ENCODE peak calls at places on chromosome 9, in five cellular contexts. One of them, this sample, is unnamed.

GRCh38 chr9:34059954-34060353 is 11.3 kb upstream of the UBAP2 start:
- DNase-seq in H54: no peak
- DNase-seq in ovary: no peak
- DNase-seq in erythroblast: no peak
- DNase-seq in GM12892: no peak
- DNase-seq in this sample: no peak

GRCh38 chr9:131173995-131174394 is 48.6 kb downstream of the NUP214 start:
- DNase-seq in H54: no peak
- DNase-seq in ovary: no peak
- DNase-seq in erythroblast: no peak
- DNase-seq in GM12892: no peak
- DNase-seq in this sample: no peak

GRCh38 chr9:109953813-109954489 is 174.0 kb downstream of the PALM2AKAP2 start:
- DNase-seq in H54: no peak
- DNase-seq in ovary: no peak
- DNase-seq in erythroblast: no peak
- DNase-seq in GM12892: no peak
- DNase-seq in this sample: no peak

GRCh38 chr9:127903557-127904475 is 4.4 kb upstream of the ST6GALNAC6 start:
- DNase-seq in H54: no peak
- DNase-seq in ovary: peak
- DNase-seq in erythroblast: peak
- DNase-seq in GM12892: no peak
- DNase-seq in this sample: no peak

GRCh38 chr9:92119581-92119980 is 4.4 kb upstream of the SPTLC1 start:
- DNase-seq in H54: no peak
- DNase-seq in ovary: no peak
- DNase-seq in erythroblast: no peak
- DNase-seq in GM12892: no peak
- DNase-seq in this sample: no peak

GRCh38 chr9:84542554-84542953 is 127.0 kb upstream of the NTRK2 start:
- DNase-seq in H54: no peak
- DNase-seq in ovary: no peak
- DNase-seq in erythroblast: peak
- DNase-seq in GM12892: no peak
- DNase-seq in this sample: peak

GRCh38 chr9:91423785-91424402 is at the start of gene NFIL3:
- DNase-seq in H54: peak
- DNase-seq in ovary: peak
- DNase-seq in erythroblast: peak
- DNase-seq in GM12892: peak
- DNase-seq in this sample: no peak

GRCh38 chr9:1057910-1058309 is 7.8 kb downstream of the DMRT2 start:
- DNase-seq in H54: no peak
- DNase-seq in ovary: no peak
- DNase-seq in erythroblast: no peak
- DNase-seq in GM12892: no peak
- DNase-seq in this sample: no peak

GRCh38 chr9:69204869-69205268 is 30.8 kb downstream of the TJP2 start:
- DNase-seq in H54: no peak
- DNase-seq in ovary: no peak
- DNase-seq in erythroblast: peak
- DNase-seq in GM12892: no peak
- DNase-seq in this sample: no peak

GRCh38 chr9:99180662-99181061 is 41.1 kb downstream of the ALG2 start:
- DNase-seq in H54: no peak
- DNase-seq in ovary: no peak
- DNase-seq in erythroblast: no peak
- DNase-seq in GM12892: no peak
- DNase-seq in this sample: no peak

GRCh38 chr9:132114102-132114707 is 34.5 kb upstream of the MED27 start:
- DNase-seq in H54: peak
- DNase-seq in ovary: peak
- DNase-seq in erythroblast: peak
- DNase-seq in GM12892: no peak
- DNase-seq in this sample: no peak

GRCh38 chr9:82560457-82560904 is 502.5 kb downstream of the RASEF start:
- DNase-seq in H54: no peak
- DNase-seq in ovary: no peak
- DNase-seq in erythroblast: no peak
- DNase-seq in GM12892: no peak
- DNase-seq in this sample: no peak

GRCh38 chr9:98191210-98191609 is 1.2 kb downstream of the CORO2A start:
- DNase-seq in H54: no peak
- DNase-seq in ovary: no peak
- DNase-seq in erythroblast: no peak
- DNase-seq in GM12892: no peak
- DNase-seq in this sample: no peak

GRCh38 chr9:126516936-126517750 is 96.6 kb upstream of the LMX1B start:
- DNase-seq in H54: peak
- DNase-seq in ovary: peak
- DNase-seq in erythroblast: no peak
- DNase-seq in GM12892: no peak
- DNase-seq in this sample: peak

GRCh38 chr9:108297025-108297424 is 558.8 kb downstream of the ACTL7B start:
- DNase-seq in H54: no peak
- DNase-seq in ovary: no peak
- DNase-seq in erythroblast: no peak
- DNase-seq in GM12892: no peak
- DNase-seq in this sample: no peak

GRCh38 chr9:76887003-76887821 is 18.7 kb downstream of the PRUNE2 start:
- DNase-seq in H54: no peak
- DNase-seq in ovary: no peak
- DNase-seq in erythroblast: no peak
- DNase-seq in GM12892: no peak
- DNase-seq in this sample: no peak

GRCh38 chr9:110143969-110144545 is 63.9 kb downstream of the C9orf152 start:
- DNase-seq in H54: no peak
- DNase-seq in ovary: no peak
- DNase-seq in erythroblast: no peak
- DNase-seq in GM12892: peak
- DNase-seq in this sample: no peak

GRCh38 chr9:120985759-120986353 is 59.3 kb upstream of the TRAF1 start:
- DNase-seq in H54: peak
- DNase-seq in ovary: no peak
- DNase-seq in erythroblast: peak
- DNase-seq in GM12892: no peak
- DNase-seq in this sample: peak

GRCh38 chr9:124309665-124310064 is 51.9 kb downstream of the NEK6 start:
- DNase-seq in H54: peak
- DNase-seq in ovary: no peak
- DNase-seq in erythroblast: no peak
- DNase-seq in GM12892: no peak
- DNase-seq in this sample: peak

GRCh38 chr9:89533396-89534187 is 35.7 kb upstream of the SEMA4D start:
- DNase-seq in H54: no peak
- DNase-seq in ovary: no peak
- DNase-seq in erythroblast: no peak
- DNase-seq in GM12892: no peak
- DNase-seq in this sample: no peak

GRCh38 chr9:81798606-81799005 is 109.3 kb upstream of the TLE1 start:
- DNase-seq in H54: no peak
- DNase-seq in ovary: no peak
- DNase-seq in erythroblast: no peak
- DNase-seq in GM12892: no peak
- DNase-seq in this sample: no peak

GRCh38 chr9:129733632-129733953 is 19.2 kb downstream of the PTGES start:
- DNase-seq in H54: no peak
- DNase-seq in ovary: no peak
- DNase-seq in erythroblast: no peak
- DNase-seq in GM12892: no peak
- DNase-seq in this sample: no peak

GRCh38 chr9:88266416-88266815 is 121.8 kb upstream of the SPIN1 start:
- DNase-seq in H54: no peak
- DNase-seq in ovary: no peak
- DNase-seq in erythroblast: no peak
- DNase-seq in GM12892: no peak
- DNase-seq in this sample: no peak

GRCh38 chr9:93532121-93532520 is 44.3 kb upstream of the PHF2 start:
- DNase-seq in H54: no peak
- DNase-seq in ovary: no peak
- DNase-seq in erythroblast: no peak
- DNase-seq in GM12892: no peak
- DNase-seq in this sample: no peak

GRCh38 chr9:110040788-110041187 is 167.2 kb downstream of the C9orf152 start:
- DNase-seq in H54: no peak
- DNase-seq in ovary: no peak
- DNase-seq in erythroblast: no peak
- DNase-seq in GM12892: no peak
- DNase-seq in this sample: no peak

GRCh38 chr9:133035669-133036068 is 4.9 kb downstream of the GTF3C5 start:
- DNase-seq in H54: no peak
- DNase-seq in ovary: no peak
- DNase-seq in erythroblast: no peak
- DNase-seq in GM12892: no peak
- DNase-seq in this sample: no peak

GRCh38 chr9:84266087-84266561 is 74.4 kb downstream of the SLC28A3 start:
- DNase-seq in H54: no peak
- DNase-seq in ovary: no peak
- DNase-seq in erythroblast: no peak
- DNase-seq in GM12892: no peak
- DNase-seq in this sample: no peak

GRCh38 chr9:74770508-74771261 is 117.0 kb downstream of the TRPM6 start:
- DNase-seq in H54: peak
- DNase-seq in ovary: no peak
- DNase-seq in erythroblast: peak
- DNase-seq in GM12892: peak
- DNase-seq in this sample: peak

DNA sequence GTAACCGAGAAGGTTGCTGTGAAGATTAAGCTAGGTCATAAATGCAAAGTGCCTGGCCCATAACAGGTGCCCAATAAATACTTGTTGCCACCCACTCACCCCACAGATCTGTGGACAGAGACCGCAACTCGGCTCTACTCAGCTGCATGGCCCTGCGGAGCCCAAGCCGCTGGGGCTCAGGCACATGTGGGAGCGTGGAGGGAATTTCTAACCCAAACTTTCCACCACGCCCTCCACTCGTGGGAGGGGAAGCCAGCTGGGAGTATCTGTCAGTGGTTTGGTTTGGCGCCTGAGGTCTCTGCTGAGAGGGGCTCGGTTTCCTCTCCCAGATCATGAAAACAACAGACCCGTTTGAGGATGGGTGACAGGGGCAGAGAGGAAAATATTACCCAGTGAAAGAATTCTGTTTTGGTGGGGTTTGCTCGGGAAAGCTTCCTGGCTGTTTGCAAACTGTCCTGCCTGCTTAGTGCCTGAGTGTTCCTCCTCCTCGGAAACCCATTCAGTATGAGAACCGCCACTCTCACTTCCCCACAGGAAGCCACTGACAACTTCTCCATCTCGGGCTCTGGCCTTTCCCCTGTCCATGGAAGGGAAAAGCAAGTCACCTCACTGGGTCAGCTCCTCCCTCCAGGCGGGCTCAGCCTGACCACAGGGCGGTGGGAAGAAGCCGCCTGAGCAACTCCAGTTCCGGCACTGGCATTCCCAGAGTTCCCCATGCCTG is 60.1 kb downstream of the RGS3 start:
- DNase-seq in H54: no peak
- DNase-seq in ovary: peak
- DNase-seq in erythroblast: no peak
- DNase-seq in GM12892: peak
- DNase-seq in this sample: no peak
- TF ChIP-seq POLR2A in H54: no peak
- TF ChIP-seq POLR2A in ovary: no peak
- TF ChIP-seq POLR2A in erythroblast: no peak
- TF ChIP-seq POLR2A in GM12892: no peak
- TF ChIP-seq POLR2A in this sample: no peak

GRCh38 chr9:33044162-33044673 is 19.1 kb downstream of the DNAJA1 start:
- DNase-seq in H54: peak
- DNase-seq in ovary: peak
- DNase-seq in erythroblast: peak
- DNase-seq in GM12892: peak
- DNase-seq in this sample: no peak
- TF ChIP-seq POLR2A in H54: peak
- TF ChIP-seq POLR2A in ovary: peak
- TF ChIP-seq POLR2A in erythroblast: peak
- TF ChIP-seq POLR2A in GM12892: peak
- TF ChIP-seq POLR2A in this sample: no peak

DNA sequence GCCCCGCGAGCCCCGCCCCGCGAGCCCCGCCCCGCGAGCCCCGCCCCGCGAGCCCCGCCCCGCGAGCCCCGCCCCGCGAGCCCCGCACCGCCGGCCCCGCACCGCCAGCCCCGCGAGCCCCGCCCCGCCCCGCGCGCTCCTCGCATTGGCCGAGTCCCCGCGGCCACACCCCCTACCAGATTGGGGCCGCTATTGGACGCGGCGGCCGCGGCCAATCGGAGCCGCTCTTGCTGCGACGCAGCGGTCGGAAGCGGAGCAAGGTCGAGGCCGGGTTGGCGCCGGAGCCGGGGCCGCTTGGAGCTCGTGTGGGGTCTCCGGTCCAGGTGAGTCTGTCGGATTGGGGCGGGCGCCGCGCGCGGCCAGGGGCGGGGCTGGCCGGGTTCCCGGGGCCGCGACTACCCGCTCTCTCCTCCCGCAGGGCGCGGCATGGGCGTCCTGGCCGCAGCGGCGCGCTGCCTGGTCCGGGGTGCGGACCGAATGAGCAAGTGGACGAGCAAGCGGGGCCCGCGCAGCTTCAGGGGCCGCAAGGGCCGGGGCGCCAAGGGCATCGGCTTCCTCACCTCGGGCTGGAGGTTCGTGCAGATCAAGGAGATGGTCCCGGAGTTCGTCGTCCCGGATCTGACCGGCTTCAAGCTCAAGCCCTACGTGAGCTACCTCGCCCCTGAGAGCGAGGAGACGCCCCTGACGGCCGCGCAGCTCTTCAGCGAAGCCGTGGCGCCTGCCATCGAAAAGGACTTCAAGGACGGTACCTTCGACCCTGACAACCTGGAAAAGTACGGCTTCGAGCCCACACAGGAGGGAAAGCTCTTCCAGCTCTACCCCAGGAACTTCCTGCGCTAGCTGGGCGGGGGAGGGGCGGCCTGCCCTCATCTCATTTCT is at the start of gene MRPL41:
- DNase-seq in H54: peak
- DNase-seq in ovary: peak
- DNase-seq in erythroblast: peak
- DNase-seq in GM12892: peak
- DNase-seq in this sample: peak
- TF ChIP-seq POLR2A in H54: peak
- TF ChIP-seq POLR2A in ovary: peak
- TF ChIP-seq POLR2A in erythroblast: peak
- TF ChIP-seq POLR2A in GM12892: peak
- TF ChIP-seq POLR2A in this sample: peak

DNA sequence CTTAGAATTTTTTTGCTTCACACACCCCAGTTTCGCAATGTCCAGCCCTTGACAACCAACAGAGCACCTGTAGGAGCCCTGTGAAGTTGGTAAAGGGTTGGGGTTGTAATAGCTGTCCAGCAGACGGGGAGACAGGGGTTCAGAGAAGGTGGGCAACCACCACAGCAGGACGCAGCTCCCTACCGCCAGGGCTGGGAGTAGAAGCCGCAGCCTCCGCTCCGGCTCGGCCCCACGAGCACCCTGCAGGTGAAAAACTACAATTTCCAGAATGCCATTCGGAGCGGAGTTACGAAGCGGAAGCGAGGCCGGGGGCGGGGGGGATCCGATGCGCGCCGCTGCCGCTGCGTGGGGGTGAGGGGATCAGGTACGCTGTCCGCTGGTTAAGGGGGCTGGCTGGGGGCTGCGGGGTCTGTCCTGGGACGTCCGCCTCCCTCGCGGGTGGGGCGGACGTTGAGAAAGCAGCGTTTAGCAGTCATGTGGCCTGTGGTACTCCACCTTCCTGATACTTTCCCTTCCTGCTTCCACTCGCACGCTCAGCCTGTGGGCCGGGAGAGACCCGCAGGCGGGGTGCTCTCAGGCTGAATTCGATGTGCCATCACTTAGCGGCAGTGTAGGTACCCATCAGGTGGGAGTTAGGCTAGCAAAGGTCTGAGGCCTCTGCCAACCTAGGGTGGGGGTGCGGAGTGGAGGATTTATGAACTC is at the start of gene TRMT10B:
- DNase-seq in H54: no peak
- DNase-seq in ovary: peak
- DNase-seq in erythroblast: peak
- DNase-seq in GM12892: peak
- DNase-seq in this sample: peak
- TF ChIP-seq POLR2A in H54: no peak
- TF ChIP-seq POLR2A in ovary: no peak
- TF ChIP-seq POLR2A in erythroblast: peak
- TF ChIP-seq POLR2A in GM12892: peak
- TF ChIP-seq POLR2A in this sample: no peak

This sample was measured in HCT116.